ENCODE peak calls at places on chromosomes 7 and 10, in ten cellular contexts. A is foreskin fibroblast; M is A549; P is IMR-90; N is endothelial cell; S is H1; C is MCF 10A; Z is B cell; L is CD8-positive, alpha-beta T cell; H is LNCaP clone FGC. E is an unnamed sample.

GRCh38 chr10:115950320-115950719 is 322.7 kb downstream of the GFRA1 start:
- DNase-seq in A (no peak), P (peak), S (no peak), M (no peak), N (no peak), H (no peak), Z (no peak), C (peak), L (no peak), E (no peak)

GRCh38 chr10:91124016-91124415 is 96.4 kb upstream of the PCGF5 start:
- DNase-seq in N (no peak), S (no peak), C (no peak), L (no peak), A (no peak), H (no peak), P (no peak), M (no peak), Z (no peak), E (no peak)

GRCh38 chr10:113753020-113753692 is 1.7 kb downstream of the PLEKHS1 start:
- DNase-seq in H (no peak), S (no peak), A (no peak), N (no peak), L (no peak), M (no peak), P (peak), C (peak), Z (no peak), E (no peak)

GRCh38 chr10:84811078-84811477 is 482.7 kb downstream of the CCSER2 start:
- DNase-seq in A (no peak), L (no peak), H (no peak), P (no peak), S (no peak), C (no peak), M (no peak), Z (no peak), N (no peak), E (no peak)

GRCh38 chr7:134712196-134712595 is 65.5 kb downstream of the BPGM start:
- DNase-seq in Z (no peak), L (no peak), A (no peak), M (no peak), N (no peak), C (no peak), S (no peak), P (no peak), H (no peak), E (peak)

GRCh38 chr7:55063633-55064032 is 44.8 kb downstream of the EGFR start:
- DNase-seq in S (no peak), L (no peak), A (no peak), M (no peak), N (no peak), H (no peak), C (no peak), P (peak), Z (no peak), E (peak)

GRCh38 chr10:44389150-44389549 is 4.3 kb upstream of the CXCL12 start:
- DNase-seq in M (no peak), S (no peak), L (no peak), C (no peak), P (no peak), Z (no peak), N (no peak), H (no peak), A (no peak), E (no peak)

GRCh38 chr10:63825111-63825510 is 303.9 kb downstream of the REEP3 start:
- DNase-seq in N (no peak), M (no peak), P (no peak), S (no peak), Z (no peak), A (no peak), L (no peak), C (no peak), H (no peak), E (no peak)

GRCh38 chr10:55146032-55146431 is 345.0 kb upstream of the PCDH15 start:
- DNase-seq in H (no peak), M (no peak), N (no peak), S (no peak), A (no peak), P (no peak), L (no peak), C (peak), Z (no peak), E (no peak)

GRCh38 chr7:17434841-17435692 is 136.6 kb downstream of the AHR start:
- DNase-seq in Z (no peak), N (no peak), M (no peak), A (peak), S (no peak), H (no peak), C (no peak), L (no peak), P (no peak), E (peak)

GRCh38 chr10:21499910-21500577 is 25.4 kb downstream of the SKIDA1 start:
- DNase-seq in N (peak), L (no peak), Z (peak), A (no peak), C (no peak), M (no peak), S (peak), P (no peak), H (no peak), E (no peak)

GRCh38 chr7:154928136-154929005 is 74.6 kb downstream of the PAXIP1 start:
- DNase-seq in H (peak), M (peak), L (no peak), C (peak), A (peak), P (peak), S (no peak), Z (peak), N (no peak), E (peak)

GRCh38 chr7:53035499-53036412 is at the start of gene POM121L12:
- DNase-seq in S (no peak), P (no peak), M (no peak), L (no peak), A (no peak), C (no peak), H (no peak), N (no peak), Z (no peak), E (no peak)

GRCh38 chr7:116953372-116953726 is at the start of gene ST7:
- DNase-seq in L (peak), P (peak), C (peak), H (no peak), Z (peak), N (peak), S (peak), M (peak), A (peak), E (peak)

GRCh38 chr7:70775570-70776156 is 356.3 kb upstream of the GALNT17 start:
- DNase-seq in N (no peak), M (no peak), P (no peak), C (no peak), H (no peak), L (no peak), Z (no peak), A (no peak), S (no peak), E (no peak)

GRCh38 chr10:89738551-89739209 is 37.3 kb downstream of the KIF20B start:
- DNase-seq in A (no peak), S (no peak), C (no peak), N (no peak), P (no peak), Z (peak), L (no peak), M (no peak), H (no peak), E (no peak)

GRCh38 chr10:93999401-93999851 is 5.7 kb downstream of the PLCE1 start:
- DNase-seq in N (no peak), P (peak), M (no peak), C (no peak), A (no peak), L (no peak), H (no peak), Z (no peak), S (no peak), E (peak)

GRCh38 chr7:5629941-5630340 is 151.5 kb downstream of the RNF216 start:
- DNase-seq in C (peak), S (peak), M (no peak), Z (no peak), L (no peak), N (no peak), H (no peak), P (peak), A (peak), E (peak)
- TF ChIP-seq CTCF in C (no peak), S (no peak), M (no peak), Z (no peak), L (no peak), N (no peak), H (no peak), P (no peak), A (no peak), E (no peak)

GRCh38 chr7:15556706-15557105 is 5.1 kb downstream of the AGMO start:
- DNase-seq in C (no peak), S (no peak), H (no peak), Z (no peak), L (no peak), N (no peak), A (no peak), M (no peak), P (no peak), E (no peak)

GRCh38 chr7:15554081-15554480 is 7.7 kb downstream of the AGMO start:
- DNase-seq in P (peak), Z (no peak), L (no peak), M (no peak), N (no peak), H (no peak), S (no peak), C (no peak), A (no peak), E (peak)

GRCh38 chr7:15557186-15557585 is 4.6 kb downstream of the AGMO start:
- DNase-seq in L (no peak), A (no peak), H (no peak), M (peak), N (no peak), C (no peak), Z (no peak), P (no peak), S (no peak), E (no peak)

GRCh38 chr7:15554744-15555143 is 7.1 kb downstream of the AGMO start:
- DNase-seq in H (no peak), P (no peak), A (no peak), L (no peak), Z (no peak), C (no peak), S (no peak), N (no peak), M (no peak), E (no peak)

GRCh38 chr7:15555385-15555859 is 6.4 kb downstream of the AGMO start:
- DNase-seq in N (no peak), Z (no peak), H (peak), A (no peak), L (no peak), M (no peak), C (no peak), S (no peak), P (peak), E (peak)
- TF ChIP-seq CTCF in N (no peak), Z (no peak), H (peak), A (peak), L (no peak), M (peak), C (no peak), S (no peak), P (peak), E (peak)

GRCh38 chr7:144057954-144058353 is 9.2 kb downstream of the OR2A5 start:
- DNase-seq in S (no peak), P (no peak), Z (no peak), A (no peak), L (no peak), M (peak), C (peak), H (no peak), N (no peak), E (peak)

GRCh38 chr7:144069511-144069910 is at the start of gene OR2A25:
- DNase-seq in M (no peak), S (no peak), Z (no peak), C (no peak), P (no peak), A (no peak), L (no peak), N (no peak), H (no peak), E (no peak)

DNA sequence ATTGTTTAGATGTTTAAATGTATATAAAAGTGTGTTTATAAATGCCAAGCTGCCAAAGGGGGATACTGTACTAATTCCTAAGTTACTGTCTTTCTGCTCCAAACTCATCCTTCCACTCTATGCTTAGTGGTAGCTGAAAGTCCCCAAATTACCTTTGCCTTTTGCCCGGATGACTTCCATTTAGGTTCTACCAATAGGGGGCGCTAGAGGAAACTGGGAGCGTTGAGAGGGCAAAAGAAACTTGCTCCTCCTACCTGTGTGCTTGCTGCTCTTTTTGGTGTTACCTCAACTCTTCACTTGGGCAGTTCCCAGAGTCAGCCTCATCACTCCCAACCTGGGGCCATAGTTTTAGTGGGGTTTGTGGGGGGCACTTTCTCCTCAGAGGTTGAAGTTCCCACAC is 5.9 kb upstream of the OR2A25 start:
- DNase-seq in L (no peak), S (peak), A (no peak), P (no peak), M (no peak), N (no peak), H (no peak), C (no peak), Z (no peak), E (no peak)
- TF ChIP-seq CTCF in L (no peak), S (peak), A (peak), P (peak), M (no peak), N (peak), H (peak), C (no peak), Z (no peak), E (peak)

DNA sequence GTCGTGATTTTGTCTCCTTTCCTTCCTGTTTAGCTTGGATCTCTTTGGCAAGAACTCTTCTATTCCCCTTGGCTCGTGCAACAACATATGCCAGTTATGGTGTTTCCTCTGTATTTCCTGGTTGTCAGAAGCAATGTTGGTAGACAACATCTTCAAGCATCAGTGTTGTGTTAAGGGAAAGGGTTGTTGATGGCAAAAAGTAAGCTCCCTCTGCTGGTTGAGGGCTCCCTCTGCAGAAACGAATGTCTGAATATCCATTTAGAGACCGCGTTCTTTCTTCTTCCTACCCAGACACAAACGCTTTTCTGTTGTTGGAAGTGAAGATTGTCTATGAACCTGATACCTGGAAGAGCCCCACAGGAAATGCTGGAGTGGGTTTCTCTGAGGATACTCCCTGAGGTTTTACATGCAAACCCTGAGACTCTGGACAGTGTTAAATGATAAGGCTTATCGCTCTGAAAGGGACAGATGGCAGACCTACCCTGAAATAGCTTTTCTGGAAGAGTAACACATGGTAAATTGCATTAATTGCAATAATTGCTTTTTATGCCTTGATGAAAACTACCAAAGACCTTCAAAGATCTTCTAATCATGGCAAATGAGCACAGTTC is 23.6 kb upstream of the C1QL3 start:
- DNase-seq in P (peak), L (no peak), S (no peak), C (peak), M (peak), H (peak), Z (no peak), A (peak), N (no peak), E (peak)
- TF ChIP-seq CTCF in P (peak), L (no peak), S (peak), C (peak), M (peak), H (peak), Z (peak), A (peak), N (peak), E (peak)

GRCh38 chr10:847868-848267 is 83.6 kb downstream of the LARP4B start:
- DNase-seq in C (no peak), H (no peak), L (no peak), P (no peak), M (no peak), Z (no peak), N (no peak), A (no peak), S (no peak), E (no peak)
- TF ChIP-seq CTCF in C (no peak), H (peak), L (no peak), P (no peak), M (no peak), Z (no peak), N (no peak), A (peak), S (peak), E (peak)

DNA sequence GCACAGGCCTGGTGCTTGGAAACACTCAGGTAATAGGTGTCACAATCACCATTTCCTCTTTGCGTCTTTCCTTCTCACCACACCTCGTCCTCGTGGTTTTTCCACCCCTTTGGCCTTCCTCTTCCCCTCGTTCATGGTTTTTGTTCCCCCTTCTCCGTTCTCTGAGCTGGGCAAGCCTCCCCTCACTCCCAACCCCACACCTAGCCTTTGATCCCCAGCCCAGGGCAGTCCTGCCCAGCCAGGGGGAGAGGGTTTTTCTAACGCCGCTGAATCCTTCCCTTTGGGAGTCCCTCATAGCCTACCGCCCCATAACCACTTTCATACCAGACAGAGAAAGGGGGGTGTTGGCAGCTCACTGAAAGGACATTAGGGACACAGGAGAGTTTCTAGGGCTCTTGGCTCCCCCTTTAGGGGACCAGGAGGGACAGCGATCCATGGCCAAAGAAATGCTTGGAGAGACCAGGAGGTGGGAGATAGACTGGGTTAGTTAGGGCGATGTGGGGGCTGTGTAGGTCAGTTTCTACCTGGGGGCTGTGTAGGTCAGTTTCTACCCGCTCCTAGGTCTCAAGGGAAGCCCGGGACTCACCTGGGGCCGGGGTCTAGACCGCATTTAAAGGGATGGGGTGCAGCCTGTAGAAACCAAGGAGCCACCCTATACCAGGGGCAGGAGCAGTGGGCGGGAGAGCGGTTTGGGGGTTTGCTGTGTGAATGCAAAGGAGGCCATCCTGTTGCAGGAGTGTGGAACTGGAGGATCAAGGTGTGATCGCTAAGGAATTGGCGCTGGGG is 1.4 kb downstream of the EPHB4 start:
- DNase-seq in L (no peak), N (no peak), P (peak), M (no peak), S (peak), Z (no peak), A (peak), C (peak), H (no peak), E (peak)
- TF ChIP-seq CTCF in L (no peak), N (no peak), P (peak), M (peak), S (peak), Z (no peak), A (peak), C (peak), H (peak), E (peak)

DNA sequence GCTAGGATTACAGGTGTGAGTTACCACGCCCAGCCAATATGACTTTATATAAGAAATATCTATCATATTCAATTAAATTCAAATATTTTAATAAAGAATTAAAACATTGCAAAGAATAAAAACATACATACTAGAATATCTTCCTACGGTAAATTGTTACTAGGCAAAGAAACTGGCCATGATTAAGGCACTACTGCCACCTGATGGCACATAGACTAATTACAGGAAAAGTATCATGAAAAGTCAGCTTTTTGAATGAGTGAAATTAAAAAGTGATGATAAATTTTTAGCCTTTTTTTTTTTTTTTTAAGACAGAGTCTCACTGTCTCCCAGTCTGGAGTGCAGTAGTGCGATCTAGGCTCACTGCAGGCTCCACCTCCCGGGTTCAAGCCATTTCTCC is 30.9 kb downstream of the MRPS33 start:
- DNase-seq in A (no peak), C (peak), Z (no peak), S (no peak), L (no peak), M (no peak), P (peak), N (no peak), H (no peak), E (no peak)
- TF ChIP-seq CTCF in A (peak), C (peak), Z (no peak), S (peak), L (no peak), M (peak), P (peak), N (peak), H (peak), E (peak)

GRCh38 chr7:142881586-142882337 is 3.8 kb downstream of the TRPV6 start:
- DNase-seq in H (no peak), A (no peak), Z (no peak), S (no peak), M (no peak), P (no peak), C (no peak), L (no peak), N (no peak), E (no peak)

GRCh38 chr7:142882338-142882678 is 3.2 kb downstream of the TRPV6 start:
- DNase-seq in A (no peak), P (no peak), H (no peak), S (no peak), M (no peak), L (no peak), Z (no peak), N (no peak), C (no peak), E (no peak)

GRCh38 chr7:142879060-142879459 is 6.5 kb downstream of the TRPV6 start:
- DNase-seq in A (no peak), Z (no peak), P (no peak), L (no peak), M (no peak), H (no peak), N (no peak), S (no peak), C (no peak), E (no peak)

GRCh38 chr7:142883145-142883544 is 2.4 kb downstream of the TRPV6 start:
- DNase-seq in S (no peak), N (no peak), A (no peak), C (no peak), P (no peak), M (no peak), L (no peak), Z (no peak), H (no peak), E (no peak)

DNA sequence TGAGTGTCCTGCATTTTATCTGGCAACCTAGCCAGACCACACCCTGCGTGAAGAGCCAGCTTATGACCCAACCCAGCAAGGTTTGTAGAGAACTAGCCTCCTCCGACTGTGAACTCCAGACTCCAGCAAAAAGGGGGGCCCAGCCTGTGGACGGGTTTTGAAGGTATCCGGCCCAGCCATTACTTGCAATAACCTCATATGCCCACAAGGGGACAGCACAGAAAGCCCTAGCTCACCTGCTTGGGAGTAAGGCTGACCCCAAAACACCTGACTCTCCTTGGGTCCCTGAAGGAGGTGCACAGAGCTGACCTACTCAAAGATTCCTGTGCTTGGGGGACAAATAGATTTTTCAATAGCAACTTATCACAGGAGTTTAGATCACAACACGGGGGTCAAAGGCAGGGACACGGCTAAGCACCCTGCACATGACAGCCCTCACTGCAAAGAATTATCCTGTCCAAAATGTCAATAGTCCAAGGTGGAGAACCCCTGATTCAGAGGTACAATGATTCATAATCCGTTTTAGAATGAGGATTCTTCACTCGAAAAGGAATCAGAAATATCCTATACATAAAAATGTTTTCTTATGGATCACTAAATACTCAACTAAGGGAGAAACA is 4.5 kb downstream of the TRPV6 start:
- DNase-seq in C (peak), H (no peak), N (peak), A (peak), Z (peak), S (peak), P (peak), L (peak), M (peak), E (peak)
- TF ChIP-seq CTCF in C (peak), H (peak), N (peak), A (peak), Z (peak), S (peak), P (peak), L (peak), M (peak), E (peak)

E was measured in HFFc6.